ENCODE peak calls at places on chromosomes 2 and 18, in eight cellular contexts. T is thoracic aorta, Z is ascending aorta, R is GM23248, P is endodermal cell, L is tibial artery, E is upper lobe of right lung, K is keratinocyte. I is an unnamed sample.

GRCh38 chr2:112996635-112997034 is 8.6 kb upstream of the IL36A start:
- DNase-seq in T (no peak), L (no peak), K (no peak), R (no peak), E (no peak), P (no peak), Z (no peak), I (no peak)

GRCh38 chr2:170369894-170370293 is 191.9 kb downstream of the MYO3B start:
- DNase-seq in P (no peak), R (peak; percentile 47), K (no peak), E (no peak), Z (no peak), T (no peak), L (no peak), I (no peak)

GRCh38 chr2:229475753-229476152 is 204.7 kb upstream of the PID1 start:
- DNase-seq in K (no peak), R (no peak), L (no peak), Z (no peak), T (no peak), E (no peak), P (no peak), I (no peak)

GRCh38 chr2:115389024-115389423 is 946.6 kb downstream of the DPP10 start:
- DNase-seq in P (no peak), T (no peak), L (no peak), E (no peak), K (no peak), R (no peak), Z (no peak), I (no peak)

GRCh38 chr2:65997941-65998340 is 437.0 kb upstream of the MEIS1 start:
- DNase-seq in T (no peak), K (no peak), R (no peak), P (no peak), L (no peak), E (no peak), Z (no peak), I (no peak)

GRCh38 chr2:84395819-84396218 is 63.3 kb downstream of the SUCLG1 start:
- DNase-seq in L (no peak), K (no peak), E (no peak), Z (no peak), P (no peak), R (peak; percentile 83), T (no peak), I (no peak)

GRCh38 chr2:9488583-9489547 is 14.5 kb downstream of the IAH1 start:
- DNase-seq in L (no peak), K (no peak), E (no peak), P (no peak), T (no peak), Z (no peak), R (peak; percentile 76), I (no peak)

GRCh38 chr2:214465386-214466146 is 54.7 kb downstream of the VWC2L start:
- DNase-seq in L (peak; percentile 77), T (no peak), R (peak; percentile 71), E (no peak), P (no peak), Z (no peak), K (no peak), I (peak; percentile 8)

GRCh38 chr18:60019463-60019840 is 119.7 kb downstream of the PMAIP1 start:
- DNase-seq in T (no peak), K (peak; percentile 38), R (peak; percentile 86), E (no peak), L (no peak), Z (no peak), P (no peak), I (peak; percentile 36)

DNA sequence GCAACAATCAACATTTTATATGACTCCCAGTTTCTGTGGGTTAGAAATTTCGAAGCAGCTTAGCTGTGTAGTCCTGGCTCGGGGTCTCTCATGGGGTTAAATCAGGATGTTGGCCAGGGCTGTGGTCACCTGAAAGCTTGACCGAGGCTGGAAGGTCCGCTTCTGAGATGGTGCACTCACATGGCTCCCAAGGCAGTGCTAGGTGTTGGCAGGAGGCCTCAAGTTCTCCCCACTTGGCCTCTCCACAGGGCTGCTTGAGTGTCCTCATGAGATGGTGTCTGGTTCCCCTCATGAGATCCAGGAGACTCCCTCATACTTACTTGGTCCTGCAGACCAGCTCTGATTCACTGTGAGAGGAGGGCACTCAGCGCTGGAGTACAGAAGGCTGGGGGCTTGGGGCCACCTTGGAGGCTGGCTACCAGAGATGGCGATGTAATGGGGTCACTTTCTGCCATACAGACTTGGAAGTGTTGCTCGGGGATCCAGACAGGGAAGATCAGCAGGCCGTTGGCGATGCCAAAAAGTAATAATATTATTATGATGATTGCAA is 98.8 kb downstream of the INHBB start:
- DNase-seq in K (no peak), E (no peak), P (no peak), R (no peak), Z (no peak), T (no peak), L (no peak), I (no peak)
- H3K27ac ChIP-seq in K (no peak overlapping the region), E (no peak overlapping the region), P (no peak overlapping the region), R (no peak overlapping the region), Z (no peak overlapping the region), T (no peak overlapping the region), L (no peak overlapping the region), I (no peak overlapping the region)

GRCh38 chr18:63322908-63323634 is 3.5 kb upstream of the BCL2 start:
- DNase-seq in E (no peak), Z (no peak), T (no peak), R (peak; percentile 84), K (no peak), L (no peak), P (peak; percentile 73), I (no peak)
- H3K27ac ChIP-seq in E (no peak overlapping the region), Z (peak overlapping the region; percentile 95), T (peak overlapping the region; percentile 66), R (no peak overlapping the region), K (no peak overlapping the region), L (peak overlapping the region; percentile 53), P (no peak overlapping the region), I (no peak overlapping the region)

DNA sequence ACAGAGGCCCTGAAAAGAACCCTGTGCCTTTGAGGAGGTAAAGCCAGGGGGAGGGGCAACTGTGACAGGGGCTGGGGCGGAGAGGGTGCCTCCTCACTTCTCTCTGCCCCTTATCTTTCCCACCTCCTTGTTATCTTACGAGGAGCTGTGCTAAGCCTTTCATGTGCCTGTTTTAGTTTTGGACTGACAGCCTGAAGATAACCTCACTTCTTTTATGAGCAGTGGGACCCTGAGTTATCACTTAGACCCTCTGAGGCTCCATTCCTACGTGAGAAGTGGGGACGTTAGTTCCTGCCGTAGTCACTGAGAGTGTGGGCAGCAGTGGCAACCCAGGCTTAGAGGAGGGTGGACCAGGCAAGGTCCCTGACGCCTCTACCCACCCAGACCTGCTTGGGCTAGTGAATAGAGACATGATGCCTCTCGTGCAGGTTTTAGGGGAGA is 39.5 kb upstream of the LBH start:
- DNase-seq in L (no peak), R (no peak), Z (no peak), K (no peak), E (no peak), P (peak; percentile 72), T (no peak), I (no peak)
- H3K27ac ChIP-seq in L (no peak overlapping the region), R (no peak overlapping the region), Z (no peak overlapping the region), K (no peak overlapping the region), E (no peak overlapping the region), P (no peak overlapping the region), T (no peak overlapping the region), I (no peak overlapping the region)

DNA sequence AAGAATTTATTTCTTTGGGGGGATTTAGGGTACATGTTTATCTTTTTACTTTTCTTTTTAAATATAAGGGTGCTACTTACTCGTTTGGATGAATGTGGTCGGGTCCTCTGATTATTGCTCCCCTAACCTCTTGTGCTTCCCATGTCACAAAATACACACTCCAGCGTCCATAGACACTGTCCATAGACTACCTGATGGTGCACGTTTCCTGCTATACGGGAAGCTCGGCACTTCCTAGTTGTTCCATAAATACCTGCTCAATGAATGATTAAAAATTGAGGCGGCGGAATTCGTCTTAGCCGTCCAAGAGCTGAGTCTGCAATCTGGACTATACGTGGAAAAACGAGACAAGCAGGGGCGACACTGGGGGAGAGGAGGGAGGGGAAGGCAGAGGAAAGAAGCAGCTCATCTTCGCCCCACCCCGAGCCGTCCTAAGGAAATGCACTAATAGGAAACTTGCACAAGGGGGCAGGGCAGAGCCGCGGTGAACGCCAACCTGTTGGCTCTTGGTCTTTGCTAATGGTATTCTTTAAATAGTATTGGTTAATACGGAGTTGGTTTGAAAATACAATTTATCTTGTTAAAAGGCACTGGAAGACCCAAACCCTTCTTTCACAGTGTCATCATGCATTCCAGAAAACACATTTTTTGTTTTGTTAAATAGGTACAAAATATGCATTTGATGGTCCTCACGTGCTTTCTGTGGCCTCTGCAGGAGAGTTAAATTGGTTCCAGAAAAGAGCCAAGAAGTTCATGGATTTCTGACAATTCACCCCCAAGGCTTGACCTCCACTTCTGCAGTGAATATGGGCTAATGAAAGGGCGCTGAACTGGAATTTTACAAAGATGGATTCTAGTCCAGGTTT is 73.0 kb upstream of the KCTD1 start:
- DNase-seq in P (peak; percentile 88), T (no peak), K (no peak), R (peak; percentile 53), E (peak; percentile 76), L (no peak), Z (no peak), I (no peak)
- H3K27ac ChIP-seq in P (no peak overlapping the region), T (no peak overlapping the region), K (no peak overlapping the region), R (no peak overlapping the region), E (no peak overlapping the region), L (no peak overlapping the region), Z (no peak overlapping the region), I (no peak overlapping the region)

GRCh38 chr2:26786207-26787023 is 559 bp downstream of the CENPA start:
- DNase-seq in R (peak; percentile 53), L (no peak), T (no peak), K (no peak), Z (no peak), E (peak; percentile 75), P (peak; percentile 73), I (no peak)
- H3K27ac ChIP-seq in R (no peak overlapping the region), L (no peak overlapping the region), T (no peak overlapping the region), K (peak overlapping the region; percentile 50), Z (no peak overlapping the region), E (no peak overlapping the region), P (no peak overlapping the region), I (no peak overlapping the region)

DNA sequence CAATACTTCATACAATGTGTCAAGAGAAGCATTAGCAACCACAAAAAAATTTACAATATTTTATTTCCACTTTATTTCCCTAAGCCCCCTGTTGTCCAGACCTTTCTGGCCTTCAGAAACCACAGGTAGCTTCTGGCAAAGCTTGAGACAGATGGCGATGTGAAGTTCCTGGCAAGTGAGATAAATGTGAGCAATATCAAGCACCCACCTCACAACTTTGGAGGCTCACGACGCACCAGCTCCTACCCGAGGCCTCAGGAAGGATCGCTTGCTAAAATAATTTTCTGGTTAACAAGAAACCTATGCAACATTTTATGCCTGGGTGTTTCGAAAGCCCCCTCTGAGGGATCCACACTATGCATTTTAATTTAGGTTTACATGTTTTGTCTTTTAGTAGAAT is 158.0 kb upstream of the CHAC2 start:
- DNase-seq in T (no peak), P (no peak), L (no peak), R (no peak), E (no peak), Z (no peak), K (no peak), I (no peak)
- H3K27ac ChIP-seq in T (no peak overlapping the region), P (no peak overlapping the region), L (no peak overlapping the region), R (no peak overlapping the region), E (no peak overlapping the region), Z (no peak overlapping the region), K (no peak overlapping the region), I (no peak overlapping the region)

DNA sequence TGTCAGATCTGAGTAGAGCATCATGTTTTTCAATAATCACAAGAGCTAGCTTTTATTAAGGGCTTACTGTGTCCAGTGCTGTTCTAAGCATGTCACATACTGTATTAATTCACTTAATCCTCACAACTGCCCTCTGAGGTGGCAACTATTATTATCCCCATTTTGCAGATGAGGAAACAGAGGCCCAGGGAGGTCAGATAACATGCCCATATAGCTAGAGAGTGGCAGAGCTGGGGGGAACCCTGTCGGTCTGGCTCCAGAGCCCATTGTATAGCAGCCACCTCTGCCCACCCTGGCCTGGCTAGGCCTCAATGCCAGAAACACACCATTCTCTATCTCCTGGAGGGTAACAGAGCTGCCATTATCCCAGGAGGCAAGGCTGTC is 113.2 kb downstream of the B3GNT2 start:
- DNase-seq in R (no peak), L (no peak), P (no peak), T (no peak), E (no peak), K (no peak), Z (no peak), I (no peak)
- H3K27ac ChIP-seq in R (no peak overlapping the region), L (no peak overlapping the region), P (no peak overlapping the region), T (peak overlapping the region; percentile 34), E (no peak overlapping the region), K (no peak overlapping the region), Z (peak overlapping the region; percentile 29), I (no peak overlapping the region)

I was measured in epithelial cell of prostate.